ENCODE peak calls at places on chromosomes 4 and X, in seven cellular contexts. One of them, this sample, is unnamed.
A peak's percentile ranks its signal among the peaks of the same experiment; 100 is the strongest.

GRCh38 chr4:177177446-177178160 is 132.1 kb upstream of the NEIL3 start:
- DNase-seq in stimulated activated naive CD4-positive, alpha-beta T cell treated with Interleukin-2 at 50 U/mL for 16 hours: no peak
- DNase-seq in mucosa of descending colon: no peak
- DNase-seq in mesenteric fat pad: no peak
- DNase-seq in H9: no peak
- DNase-seq in NCI-H774: no peak
- DNase-seq in fibroblast of villous mesenchyme: peak; percentile 78
- DNase-seq in this sample: no peak

GRCh38 chrX:139851730-139852129 is 81.1 kb downstream of the ATP11C start:
- DNase-seq in fibroblast of villous mesenchyme: no peak
- DNase-seq in H9: no peak
- DNase-seq in mesenteric fat pad: no peak
- DNase-seq in NCI-H774: no peak
- DNase-seq in mucosa of descending colon: no peak
- DNase-seq in stimulated activated naive CD4-positive, alpha-beta T cell treated with Interleukin-2 at 50 U/mL for 16 hours: no peak
- DNase-seq in this sample: no peak

GRCh38 chrX:40266490-40267333 is 169.0 kb upstream of the BCOR start:
- DNase-seq in NCI-H774: peak; percentile 36
- DNase-seq in fibroblast of villous mesenchyme: peak; percentile 68
- DNase-seq in mucosa of descending colon: peak; percentile 82
- DNase-seq in stimulated activated naive CD4-positive, alpha-beta T cell treated with Interleukin-2 at 50 U/mL for 16 hours: peak; percentile 19
- DNase-seq in H9: peak; percentile 85
- DNase-seq in mesenteric fat pad: no peak
- DNase-seq in this sample: peak; percentile 46

GRCh38 chr4:1418494-1419285 is 12.4 kb upstream of the NKX1-1 start:
- DNase-seq in NCI-H774: no peak
- DNase-seq in mucosa of descending colon: peak; percentile 6
- DNase-seq in fibroblast of villous mesenchyme: no peak
- DNase-seq in stimulated activated naive CD4-positive, alpha-beta T cell treated with Interleukin-2 at 50 U/mL for 16 hours: no peak
- DNase-seq in H9: no peak
- DNase-seq in mesenteric fat pad: peak; percentile 85
- DNase-seq in this sample: no peak

GRCh38 chrX:155954793-155955192 is 42.7 kb upstream of the IL9R start:
- DNase-seq in fibroblast of villous mesenchyme: no peak
- DNase-seq in NCI-H774: no peak
- DNase-seq in mesenteric fat pad: no peak
- DNase-seq in mucosa of descending colon: no peak
- DNase-seq in H9: no peak
- DNase-seq in stimulated activated naive CD4-positive, alpha-beta T cell treated with Interleukin-2 at 50 U/mL for 16 hours: no peak
- DNase-seq in this sample: no peak

GRCh38 chrX:113399501-113400192 is 559.0 kb upstream of the AMOT start:
- DNase-seq in fibroblast of villous mesenchyme: no peak
- DNase-seq in H9: no peak
- DNase-seq in stimulated activated naive CD4-positive, alpha-beta T cell treated with Interleukin-2 at 50 U/mL for 16 hours: no peak
- DNase-seq in mucosa of descending colon: no peak
- DNase-seq in NCI-H774: no peak
- DNase-seq in mesenteric fat pad: no peak
- DNase-seq in this sample: no peak

GRCh38 chr4:79024371-79024770 is 85.1 kb upstream of the PAQR3 start:
- DNase-seq in stimulated activated naive CD4-positive, alpha-beta T cell treated with Interleukin-2 at 50 U/mL for 16 hours: no peak
- DNase-seq in fibroblast of villous mesenchyme: no peak
- DNase-seq in mucosa of descending colon: no peak
- DNase-seq in NCI-H774: no peak
- DNase-seq in H9: no peak
- DNase-seq in mesenteric fat pad: no peak
- DNase-seq in this sample: no peak

GRCh38 chrX:40628506-40628905 is 5.3 kb downstream of the MPC1L start:
- DNase-seq in fibroblast of villous mesenchyme: peak; percentile 55
- DNase-seq in mesenteric fat pad: no peak
- DNase-seq in NCI-H774: no peak
- DNase-seq in mucosa of descending colon: no peak
- DNase-seq in stimulated activated naive CD4-positive, alpha-beta T cell treated with Interleukin-2 at 50 U/mL for 16 hours: no peak
- DNase-seq in H9: no peak
- DNase-seq in this sample: no peak

GRCh38 chrX:109714340-109714958 is 18.6 kb downstream of the ACSL4 start:
- DNase-seq in mucosa of descending colon: no peak
- DNase-seq in NCI-H774: no peak
- DNase-seq in fibroblast of villous mesenchyme: peak; percentile 60
- DNase-seq in H9: no peak
- DNase-seq in mesenteric fat pad: no peak
- DNase-seq in stimulated activated naive CD4-positive, alpha-beta T cell treated with Interleukin-2 at 50 U/mL for 16 hours: no peak
- DNase-seq in this sample: no peak

GRCh38 chr4:8656711-8657380 is 64.3 kb downstream of the CPZ start:
- DNase-seq in NCI-H774: no peak
- DNase-seq in fibroblast of villous mesenchyme: no peak
- DNase-seq in mesenteric fat pad: peak; percentile 53
- DNase-seq in stimulated activated naive CD4-positive, alpha-beta T cell treated with Interleukin-2 at 50 U/mL for 16 hours: no peak
- DNase-seq in H9: no peak
- DNase-seq in mucosa of descending colon: no peak
- DNase-seq in this sample: no peak

GRCh38 chr4:141350122-141350904 is 129.6 kb downstream of the ZNF330 start:
- DNase-seq in mesenteric fat pad: no peak
- DNase-seq in mucosa of descending colon: peak; percentile 54
- DNase-seq in NCI-H774: peak; percentile 0
- DNase-seq in H9: no peak
- DNase-seq in fibroblast of villous mesenchyme: peak; percentile 95
- DNase-seq in stimulated activated naive CD4-positive, alpha-beta T cell treated with Interleukin-2 at 50 U/mL for 16 hours: no peak
- DNase-seq in this sample: no peak

GRCh38 chr4:37936889-37937498 is 23.2 kb upstream of the PTTG2 start:
- DNase-seq in H9: no peak
- DNase-seq in mucosa of descending colon: no peak
- DNase-seq in fibroblast of villous mesenchyme: peak; percentile 29
- DNase-seq in stimulated activated naive CD4-positive, alpha-beta T cell treated with Interleukin-2 at 50 U/mL for 16 hours: no peak
- DNase-seq in mesenteric fat pad: no peak
- DNase-seq in NCI-H774: no peak
- DNase-seq in this sample: no peak

GRCh38 chrX:8971116-8971515 is 62.8 kb downstream of the FAM9B start:
- DNase-seq in mucosa of descending colon: no peak
- DNase-seq in fibroblast of villous mesenchyme: peak; percentile 67
- DNase-seq in H9: no peak
- DNase-seq in stimulated activated naive CD4-positive, alpha-beta T cell treated with Interleukin-2 at 50 U/mL for 16 hours: no peak
- DNase-seq in NCI-H774: no peak
- DNase-seq in mesenteric fat pad: no peak
- DNase-seq in this sample: no peak

GRCh38 chrX:65407157-65407626 is 127.4 kb downstream of the LAS1L start:
- DNase-seq in mucosa of descending colon: peak; percentile 28
- DNase-seq in fibroblast of villous mesenchyme: no peak
- DNase-seq in NCI-H774: no peak
- DNase-seq in stimulated activated naive CD4-positive, alpha-beta T cell treated with Interleukin-2 at 50 U/mL for 16 hours: no peak
- DNase-seq in mesenteric fat pad: no peak
- DNase-seq in H9: no peak
- DNase-seq in this sample: peak; percentile 10

GRCh38 chrX:39859991-39860861 is 237.5 kb downstream of the BCOR start:
- DNase-seq in mucosa of descending colon: peak; percentile 28
- DNase-seq in NCI-H774: peak; percentile 9
- DNase-seq in stimulated activated naive CD4-positive, alpha-beta T cell treated with Interleukin-2 at 50 U/mL for 16 hours: peak; percentile 81
- DNase-seq in H9: peak; percentile 87
- DNase-seq in mesenteric fat pad: no peak
- DNase-seq in fibroblast of villous mesenchyme: peak; percentile 62
- DNase-seq in this sample: peak; percentile 77